ENCODE peak calls at places on chromosomes 12 and 14, in six cellular contexts. N is ACHN, P is mucosa of descending colon, G is MV-4-11, C is kidney tubule cell, F is bronchial epithelial cell. D is an unnamed sample.

GRCh38 chr12:49553512-49554088 is 14.3 kb downstream of the MCRS1 start:
- DNase-seq in C (peak; percentile 53), F (peak; percentile 79), P (no peak), N (peak; percentile 77), G (no peak), D (no peak)

GRCh38 chr12:19288603-19289244 is 150.6 kb upstream of the AEBP2 start:
- DNase-seq in N (peak; percentile 69), F (peak; percentile 59), P (no peak), C (peak; percentile 46), G (peak; percentile 8), D (no peak)

GRCh38 chr12:56362130-56363059 is at the start of gene APOF:
- DNase-seq in G (no peak), N (no peak), C (no peak), F (no peak), P (no peak), D (peak; percentile 60)

GRCh38 chr12:11228268-11228879 is 41.1 kb downstream of the PRB3 start:
- DNase-seq in G (peak; percentile 43), P (peak; percentile 55), F (peak; percentile 61), C (peak; percentile 50), N (peak; percentile 64), D (no peak)

GRCh38 chr12:103855036-103855712 is 14.1 kb upstream of the NT5DC3 start:
- DNase-seq in P (no peak), G (no peak), F (no peak), C (no peak), N (no peak), D (no peak)

GRCh38 chr12:46473634-46474201 is 101.1 kb upstream of the SLC38A2 start:
- DNase-seq in N (peak; percentile 94), P (peak; percentile 74), G (peak; percentile 92), C (peak; percentile 92), F (peak; percentile 92), D (peak; percentile 72)

GRCh38 chr14:71130491-71131179 is 223.4 kb downstream of the PCNX1 start:
- DNase-seq in G (peak; percentile 94), P (no peak), N (peak; percentile 43), C (peak; percentile 65), F (peak; percentile 57), D (no peak)

GRCh38 chr12:2963154-2963759 is 4.1 kb downstream of the TEAD4 start:
- DNase-seq in N (no peak), F (no peak), G (no peak), C (no peak), P (no peak), D (no peak)

GRCh38 chr12:40692617-40693502 is 621 bp downstream of the CNTN1 start:
- DNase-seq in P (peak; percentile 2), N (no peak), F (peak; percentile 54), C (peak; percentile 51), G (no peak), D (no peak)

GRCh38 chr12:107441906-107442305 is 243.7 kb upstream of the PWP1 start:
- DNase-seq in P (no peak), F (peak; percentile 27), C (peak; percentile 25), N (no peak), G (no peak), D (peak; percentile 55)

GRCh38 chr14:29926228-29926627 is 1.4 kb downstream of the PRKD1 start:
- DNase-seq in P (no peak), C (no peak), G (no peak), F (no peak), N (no peak), D (no peak)

GRCh38 chr12:3600039-3600720 is 109.2 kb downstream of the PRMT8 start:
- DNase-seq in P (no peak), G (no peak), N (no peak), F (no peak), C (no peak), D (no peak)

GRCh38 chr14:102462391-102462790 is 47.2 kb downstream of the ANKRD9 start:
- DNase-seq in F (no peak), P (no peak), G (no peak), N (no peak), C (no peak), D (no peak)

GRCh38 chr14:56539862-56540261 is 39.7 kb upstream of the TMEM260 start:
- DNase-seq in F (no peak), G (no peak), C (no peak), P (no peak), N (no peak), D (no peak)

GRCh38 chr12:47717443-47718193 is 7.7 kb downstream of the ENDOU start:
- DNase-seq in G (peak; percentile 71), F (peak; percentile 63), N (peak; percentile 75), C (peak; percentile 68), P (peak; percentile 84), D (peak; percentile 52)

GRCh38 chr14:68639518-68640292 is 153.2 kb downstream of the ZFP36L1 start:
- DNase-seq in P (no peak), C (no peak), N (no peak), G (no peak), F (no peak), D (peak; percentile 41)

GRCh38 chr12:50188875-50189575 is 21.9 kb upstream of the CERS5 start:
- DNase-seq in F (no peak), P (peak; percentile 68), N (no peak), G (no peak), C (no peak), D (no peak)

D was measured in left lobe of liver.